ENCODE peak calls at places on chromosomes 2 and 18, in five cellular contexts. One of them, this sample, is unnamed.
A peak's percentile ranks its signal among the peaks of the same experiment; 100 is the strongest.

GRCh38 chr2:206981739-206982336 is 42.5 kb downstream of the CPO start:
- DNase-seq in dorsolateral prefrontal cortex: peak; percentile 84
- DNase-seq in fibroblast of lung: peak; percentile 82
- DNase-seq in neural progenitor cell: peak; percentile 75
- DNase-seq in IMR-90: peak; percentile 76
- DNase-seq in this sample: peak; percentile 75

GRCh38 chr18:54251606-54252400 is 17.5 kb upstream of the POLI start:
- DNase-seq in dorsolateral prefrontal cortex: no peak
- DNase-seq in fibroblast of lung: no peak
- DNase-seq in IMR-90: no peak
- DNase-seq in neural progenitor cell: peak; percentile 70
- DNase-seq in this sample: no peak

GRCh38 chr2:236485519-236485918 is 84.1 kb upstream of the ACKR3 start:
- DNase-seq in neural progenitor cell: peak; percentile 74
- DNase-seq in dorsolateral prefrontal cortex: no peak
- DNase-seq in IMR-90: no peak
- DNase-seq in fibroblast of lung: no peak
- DNase-seq in this sample: no peak

GRCh38 chr2:69453475-69454129 is 16.4 kb upstream of the NFU1 start:
- DNase-seq in dorsolateral prefrontal cortex: no peak
- DNase-seq in neural progenitor cell: no peak
- DNase-seq in IMR-90: no peak
- DNase-seq in fibroblast of lung: no peak
- DNase-seq in this sample: no peak

GRCh38 chr2:196233808-196234501 is 62.6 kb upstream of the STK17B start:
- DNase-seq in IMR-90: peak; percentile 27
- DNase-seq in fibroblast of lung: no peak
- DNase-seq in neural progenitor cell: no peak
- DNase-seq in dorsolateral prefrontal cortex: no peak
- DNase-seq in this sample: no peak

GRCh38 chr2:105431367-105432088 is 32.7 kb upstream of the FHL2 start:
- DNase-seq in fibroblast of lung: peak; percentile 53
- DNase-seq in dorsolateral prefrontal cortex: peak; percentile 42
- DNase-seq in IMR-90: peak; percentile 35
- DNase-seq in neural progenitor cell: no peak
- DNase-seq in this sample: no peak

GRCh38 chr2:25740810-25741381 is 67.5 kb upstream of the DTNB start:
- DNase-seq in dorsolateral prefrontal cortex: no peak
- DNase-seq in IMR-90: no peak
- DNase-seq in neural progenitor cell: peak; percentile 86
- DNase-seq in fibroblast of lung: no peak
- DNase-seq in this sample: peak; percentile 20

GRCh38 chr18:44265437-44265836 is 415.3 kb upstream of the SETBP1 start:
- DNase-seq in neural progenitor cell: no peak
- DNase-seq in dorsolateral prefrontal cortex: no peak
- DNase-seq in fibroblast of lung: no peak
- DNase-seq in IMR-90: no peak
- DNase-seq in this sample: no peak

GRCh38 chr2:168480356-168480755 is 24.3 kb downstream of the CERS6 start:
- DNase-seq in fibroblast of lung: peak; percentile 38
- DNase-seq in dorsolateral prefrontal cortex: no peak
- DNase-seq in IMR-90: no peak
- DNase-seq in neural progenitor cell: no peak
- DNase-seq in this sample: no peak

GRCh38 chr2:197514754-197515153 is 1.1 kb upstream of the MOB4 start:
- DNase-seq in IMR-90: no peak
- DNase-seq in neural progenitor cell: no peak
- DNase-seq in dorsolateral prefrontal cortex: no peak
- DNase-seq in fibroblast of lung: no peak
- DNase-seq in this sample: no peak

GRCh38 chr2:237118025-237118424 is 32.3 kb downstream of the COPS8 start:
- DNase-seq in dorsolateral prefrontal cortex: no peak
- DNase-seq in IMR-90: peak; percentile 62
- DNase-seq in neural progenitor cell: no peak
- DNase-seq in fibroblast of lung: peak; percentile 51
- DNase-seq in this sample: no peak

GRCh38 chr2:63740943-63741342 is 100.8 kb upstream of the UGP2 start:
- DNase-seq in neural progenitor cell: no peak
- DNase-seq in IMR-90: no peak
- DNase-seq in fibroblast of lung: no peak
- DNase-seq in dorsolateral prefrontal cortex: no peak
- DNase-seq in this sample: no peak

GRCh38 chr2:119402645-119403560 is 28.8 kb upstream of the TMEM37 start:
- DNase-seq in IMR-90: no peak
- DNase-seq in neural progenitor cell: no peak
- DNase-seq in fibroblast of lung: no peak
- DNase-seq in dorsolateral prefrontal cortex: no peak
- DNase-seq in this sample: no peak

GRCh38 chr18:74264303-74265020 is 27.3 kb downstream of the CYB5A start:
- DNase-seq in dorsolateral prefrontal cortex: no peak
- DNase-seq in IMR-90: no peak
- DNase-seq in neural progenitor cell: no peak
- DNase-seq in fibroblast of lung: no peak
- DNase-seq in this sample: no peak

GRCh38 chr2:191318037-191318728 is 73.0 kb downstream of the MYO1B start:
- DNase-seq in fibroblast of lung: peak; percentile 80
- DNase-seq in dorsolateral prefrontal cortex: no peak
- DNase-seq in IMR-90: peak; percentile 75
- DNase-seq in neural progenitor cell: no peak
- DNase-seq in this sample: peak; percentile 75

GRCh38 chr2:145230546-145230945 is 710.6 kb upstream of the ZEB2 start:
- DNase-seq in IMR-90: peak; percentile 74
- DNase-seq in neural progenitor cell: no peak
- DNase-seq in dorsolateral prefrontal cortex: no peak
- DNase-seq in fibroblast of lung: peak; percentile 43
- DNase-seq in this sample: no peak

GRCh38 chr2:37656512-37657423 is 14.7 kb downstream of the CDC42EP3 start:
- DNase-seq in IMR-90: no peak
- DNase-seq in neural progenitor cell: peak; percentile 77
- DNase-seq in dorsolateral prefrontal cortex: no peak
- DNase-seq in fibroblast of lung: no peak
- DNase-seq in this sample: no peak

GRCh38 chr2:118822015-118822414 is 25.4 kb downstream of the EN1 start:
- DNase-seq in fibroblast of lung: no peak
- DNase-seq in IMR-90: no peak
- DNase-seq in dorsolateral prefrontal cortex: no peak
- DNase-seq in neural progenitor cell: no peak
- DNase-seq in this sample: no peak

GRCh38 chr2:38433607-38433975 is 56.5 kb upstream of the ATL2 start:
- DNase-seq in neural progenitor cell: no peak
- DNase-seq in fibroblast of lung: no peak
- DNase-seq in dorsolateral prefrontal cortex: no peak
- DNase-seq in IMR-90: no peak
- DNase-seq in this sample: no peak

GRCh38 chr2:20106746-20107145 is 55.3 kb upstream of the LAPTM4A start:
- DNase-seq in IMR-90: no peak
- DNase-seq in dorsolateral prefrontal cortex: no peak
- DNase-seq in fibroblast of lung: peak; percentile 36
- DNase-seq in neural progenitor cell: peak; percentile 83
- DNase-seq in this sample: no peak

GRCh38 chr2:199458017-199458805 is 472 bp upstream of the SATB2 start:
- DNase-seq in IMR-90: no peak
- DNase-seq in neural progenitor cell: peak; percentile 78
- DNase-seq in fibroblast of lung: peak; percentile 47
- DNase-seq in dorsolateral prefrontal cortex: peak; percentile 17
- DNase-seq in this sample: no peak

GRCh38 chr2:216002274-216002673 is 11.1 kb downstream of the MREG start:
- DNase-seq in fibroblast of lung: no peak
- DNase-seq in dorsolateral prefrontal cortex: no peak
- DNase-seq in IMR-90: no peak
- DNase-seq in neural progenitor cell: no peak
- DNase-seq in this sample: no peak

GRCh38 chr2:208350610-208351009 is 56.0 kb upstream of the PTH2R start:
- DNase-seq in fibroblast of lung: peak; percentile 95
- DNase-seq in IMR-90: peak; percentile 89
- DNase-seq in neural progenitor cell: no peak
- DNase-seq in dorsolateral prefrontal cortex: no peak
- DNase-seq in this sample: no peak

GRCh38 chr2:197786010-197786877 is 1.1 kb upstream of the BOLL start:
- DNase-seq in dorsolateral prefrontal cortex: no peak
- DNase-seq in IMR-90: no peak
- DNase-seq in fibroblast of lung: no peak
- DNase-seq in neural progenitor cell: peak; percentile 76
- DNase-seq in this sample: no peak

GRCh38 chr2:138716183-138716582 is 64.0 kb downstream of the NXPH2 start:
- DNase-seq in IMR-90: no peak
- DNase-seq in neural progenitor cell: no peak
- DNase-seq in fibroblast of lung: no peak
- DNase-seq in dorsolateral prefrontal cortex: no peak
- DNase-seq in this sample: no peak

GRCh38 chr18:21134895-21135294 is 23.3 kb upstream of the ROCK1 start:
- DNase-seq in dorsolateral prefrontal cortex: no peak
- DNase-seq in IMR-90: peak; percentile 7
- DNase-seq in fibroblast of lung: peak; percentile 43
- DNase-seq in neural progenitor cell: no peak
- DNase-seq in this sample: no peak

GRCh38 chr18:71370095-71370494 is 1081.2 kb downstream of the SOCS6 start:
- DNase-seq in fibroblast of lung: no peak
- DNase-seq in IMR-90: no peak
- DNase-seq in neural progenitor cell: no peak
- DNase-seq in dorsolateral prefrontal cortex: no peak
- DNase-seq in this sample: no peak

GRCh38 chr2:10453899-10454298 is 5.8 kb upstream of the ODC1 start:
- DNase-seq in fibroblast of lung: no peak
- DNase-seq in dorsolateral prefrontal cortex: no peak
- DNase-seq in neural progenitor cell: no peak
- DNase-seq in IMR-90: no peak
- DNase-seq in this sample: no peak
- H3K27ac ChIP-seq in fibroblast of lung: no peak overlapping the region
- H3K27ac ChIP-seq in dorsolateral prefrontal cortex: no peak overlapping the region
- H3K27ac ChIP-seq in neural progenitor cell: no peak overlapping the region
- H3K27ac ChIP-seq in IMR-90: no peak overlapping the region
- H3K27ac ChIP-seq in this sample: no peak overlapping the region

DNA sequence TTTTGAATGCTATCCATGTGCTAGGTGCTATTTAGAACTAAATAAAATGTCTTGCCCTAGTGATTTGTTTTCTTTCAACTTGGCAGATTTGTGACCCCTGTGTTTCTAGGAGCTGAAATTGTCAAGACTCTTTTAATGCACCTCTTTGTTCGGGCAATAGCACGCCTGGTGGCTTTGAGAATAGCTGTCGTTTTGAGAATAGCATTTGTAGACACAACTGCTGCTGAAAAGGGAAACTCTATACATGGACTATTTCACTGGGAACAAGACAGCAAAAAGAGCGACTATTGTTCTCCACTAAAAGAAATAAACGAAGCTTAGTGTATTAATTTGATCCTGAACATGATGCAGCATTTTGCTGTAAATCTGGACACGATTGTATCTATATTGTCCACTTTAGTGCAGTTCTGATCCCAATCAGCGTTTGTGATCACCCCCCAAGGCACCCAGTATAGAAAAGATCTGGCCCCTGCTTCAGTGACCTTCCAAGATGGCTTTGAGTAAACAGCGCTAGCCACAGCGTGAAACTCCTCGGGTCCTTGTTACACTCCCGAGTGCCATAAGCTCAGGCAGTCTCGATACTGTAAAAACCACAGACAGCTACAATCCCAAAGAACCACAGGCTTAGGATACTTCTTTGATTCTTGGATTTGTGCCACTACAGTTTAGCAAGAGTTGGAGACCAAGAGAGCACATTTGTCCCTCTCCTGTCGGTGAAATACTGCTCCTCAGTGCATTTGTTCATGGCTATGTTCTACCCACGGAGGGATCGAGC is 352.3 kb upstream of the ZNF521 start:
- DNase-seq in dorsolateral prefrontal cortex: no peak
- DNase-seq in IMR-90: no peak
- DNase-seq in fibroblast of lung: no peak
- DNase-seq in neural progenitor cell: no peak
- DNase-seq in this sample: no peak
- TF ChIP-seq CTCF in dorsolateral prefrontal cortex: no peak
- TF ChIP-seq CTCF in IMR-90: no peak
- TF ChIP-seq CTCF in fibroblast of lung: no peak
- TF ChIP-seq CTCF in neural progenitor cell: no peak
- TF ChIP-seq CTCF in this sample: no peak

DNA sequence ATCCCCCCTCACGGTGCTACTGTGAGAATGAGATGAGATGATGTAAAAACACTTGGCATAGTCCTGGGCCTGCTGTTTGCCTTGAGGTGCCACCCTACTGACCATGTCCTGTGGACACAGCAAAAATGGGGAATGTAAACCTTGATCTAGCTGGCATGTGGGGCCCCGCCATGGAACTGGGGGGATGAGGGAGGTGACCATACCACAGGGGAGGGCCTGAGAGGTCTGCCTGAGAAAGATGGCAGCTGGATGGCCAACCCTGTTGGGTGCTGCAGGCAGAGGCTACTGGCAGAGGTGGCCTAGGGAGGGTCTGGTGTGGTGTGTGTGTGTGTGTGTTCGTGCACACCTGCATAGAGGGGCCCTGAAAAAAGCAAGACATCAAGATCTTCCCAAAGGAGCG is 777 bp downstream of the HAAO start:
- DNase-seq in neural progenitor cell: no peak
- DNase-seq in fibroblast of lung: no peak
- DNase-seq in IMR-90: no peak
- DNase-seq in dorsolateral prefrontal cortex: no peak
- DNase-seq in this sample: no peak
- H3K4me3 ChIP-seq in neural progenitor cell: no peak overlapping the region
- H3K4me3 ChIP-seq in fibroblast of lung: no peak overlapping the region
- H3K4me3 ChIP-seq in IMR-90: no peak overlapping the region
- H3K4me3 ChIP-seq in dorsolateral prefrontal cortex: no peak overlapping the region
- H3K4me3 ChIP-seq in this sample: no peak overlapping the region

GRCh38 chr18:58657494-58657893 is 13.8 kb upstream of the MALT1 start:
- DNase-seq in IMR-90: no peak
- DNase-seq in dorsolateral prefrontal cortex: no peak
- DNase-seq in fibroblast of lung: no peak
- DNase-seq in neural progenitor cell: no peak
- DNase-seq in this sample: no peak
- H3K27ac ChIP-seq in IMR-90: no peak overlapping the region
- H3K27ac ChIP-seq in dorsolateral prefrontal cortex: no peak overlapping the region
- H3K27ac ChIP-seq in fibroblast of lung: no peak overlapping the region
- H3K27ac ChIP-seq in neural progenitor cell: no peak overlapping the region
- H3K27ac ChIP-seq in this sample: no peak overlapping the region